ENCODE peak calls at places on chromosome 9, in four cellular contexts. C, S, K and B are unnamed samples.

GRCh38 chr9:137145731-137146526 is 7.0 kb downstream of the GRIN1 start:
- DNase-seq in C (no peak), S (no peak), K (no peak), B (no peak)

GRCh38 chr9:126947529-126947928 is 32.9 kb downstream of the RALGPS1 start:
- DNase-seq in C (no peak), S (no peak), K (peak; percentile 33), B (no peak)

GRCh38 chr9:83236029-83236696 is 173.2 kb upstream of the RASEF start:
- DNase-seq in C (no peak), S (no peak), K (no peak), B (no peak)

GRCh38 chr9:124590886-124591641 is 83.9 kb upstream of the NR5A1 start:
- DNase-seq in C (no peak), S (no peak), K (no peak), B (no peak)

GRCh38 chr9:38435526-38435925 is 11.3 kb upstream of the IGFBPL1 start:
- DNase-seq in C (no peak), S (no peak), K (no peak), B (no peak)

GRCh38 chr9:109022909-109023308 is 9.6 kb upstream of the CTNNAL1 start:
- DNase-seq in C (no peak), S (no peak), K (no peak), B (no peak)

GRCh38 chr9:84670106-84670800 is 724 bp downstream of the NTRK2 start:
- DNase-seq in C (peak; percentile 25), S (peak; percentile 58), K (no peak), B (peak; percentile 16)

GRCh38 chr9:113844466-113844865 is 31.6 kb upstream of the ZNF618 start:
- DNase-seq in C (no peak), S (no peak), K (no peak), B (no peak)

GRCh38 chr9:105132576-105132975 is 111.9 kb upstream of the SLC44A1 start:
- DNase-seq in C (no peak), S (no peak), K (no peak), B (no peak)

GRCh38 chr9:109108318-109108717 is 11.4 kb downstream of the TMEM245 start:
- DNase-seq in C (no peak), S (no peak), K (no peak), B (no peak)

GRCh38 chr9:74303945-74304344 is 193.2 kb upstream of the RORB start:
- DNase-seq in C (no peak), S (peak; percentile 43), K (no peak), B (no peak)

GRCh38 chr9:74304598-74304997 is 192.5 kb upstream of the RORB start:
- DNase-seq in C (no peak), S (no peak), K (no peak), B (no peak)

DNA sequence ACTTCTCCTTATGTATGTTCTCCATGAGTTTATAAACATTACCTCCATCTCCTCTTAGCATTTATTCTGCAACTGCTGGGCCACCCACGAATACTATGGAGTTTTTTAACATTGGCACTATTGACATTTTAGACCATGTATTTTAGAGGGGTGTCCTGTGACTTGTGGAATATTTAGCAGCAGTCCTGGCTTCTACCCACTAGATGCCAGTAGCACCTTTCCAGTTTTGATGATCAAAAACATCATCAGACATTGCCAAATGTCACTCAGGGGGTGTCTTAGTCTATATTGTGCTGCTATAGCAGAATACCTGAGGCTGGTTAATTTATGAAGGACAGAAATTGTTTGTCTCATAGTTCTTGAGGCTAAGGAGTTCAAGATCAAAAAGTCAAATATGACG is 187.5 kb upstream of the RORB start:
- DNase-seq in C (no peak), S (no peak), K (no peak), B (no peak)
- TF ChIP-seq CTCF in C (no peak), S (no peak), K (no peak), B (no peak)

GRCh38 chr9:37407468-37407867 is 15.0 kb upstream of the GRHPR start:
- DNase-seq in C (no peak), S (no peak), K (peak; percentile 28), B (no peak)
- TF ChIP-seq CTCF in C (no peak), S (no peak), K (peak; percentile 52), B (peak; percentile 32)

GRCh38 chr9:71752352-71752751 is 16.0 kb downstream of the CEMIP2 start:
- DNase-seq in C (no peak), S (no peak), K (no peak), B (no peak)
- TF ChIP-seq CTCF in C (no peak), S (no peak), K (no peak), B (no peak)

GRCh38 chr9:131228988-131229387 is 47.3 kb downstream of the FAM78A start:
- DNase-seq in C (no peak), S (no peak), K (no peak), B (no peak)

GRCh38 chr9:131228096-131228495 is 48.2 kb downstream of the FAM78A start:
- DNase-seq in C (no peak), S (no peak), K (no peak), B (no peak)

GRCh38 chr9:131226226-131226625 is 50.1 kb downstream of the FAM78A start:
- DNase-seq in C (no peak), S (no peak), K (no peak), B (no peak)

GRCh38 chr9:131222460-131222859 is 53.9 kb downstream of the FAM78A start:
- DNase-seq in C (no peak), S (no peak), K (no peak), B (no peak)

GRCh38 chr9:131227112-131228058 is 48.9 kb downstream of the FAM78A start:
- DNase-seq in C (no peak), S (no peak), K (no peak), B (no peak)
- TF ChIP-seq CTCF in C (no peak), S (no peak), K (no peak), B (no peak)

GRCh38 chr9:128913048-128913900 is 7.5 kb upstream of the PHYHD1 start:
- DNase-seq in C (no peak), S (no peak), K (no peak), B (no peak)

GRCh38 chr9:128916745-128917144 is 4.0 kb upstream of the PHYHD1 start:
- DNase-seq in C (no peak), S (no peak), K (no peak), B (no peak)

GRCh38 chr9:128916204-128916603 is 4.6 kb upstream of the PHYHD1 start:
- DNase-seq in C (no peak), S (no peak), K (no peak), B (no peak)

GRCh38 chr9:128912270-128912853 is 8.4 kb upstream of the PHYHD1 start:
- DNase-seq in C (no peak), S (no peak), K (peak; percentile 98), B (no peak)

DNA sequence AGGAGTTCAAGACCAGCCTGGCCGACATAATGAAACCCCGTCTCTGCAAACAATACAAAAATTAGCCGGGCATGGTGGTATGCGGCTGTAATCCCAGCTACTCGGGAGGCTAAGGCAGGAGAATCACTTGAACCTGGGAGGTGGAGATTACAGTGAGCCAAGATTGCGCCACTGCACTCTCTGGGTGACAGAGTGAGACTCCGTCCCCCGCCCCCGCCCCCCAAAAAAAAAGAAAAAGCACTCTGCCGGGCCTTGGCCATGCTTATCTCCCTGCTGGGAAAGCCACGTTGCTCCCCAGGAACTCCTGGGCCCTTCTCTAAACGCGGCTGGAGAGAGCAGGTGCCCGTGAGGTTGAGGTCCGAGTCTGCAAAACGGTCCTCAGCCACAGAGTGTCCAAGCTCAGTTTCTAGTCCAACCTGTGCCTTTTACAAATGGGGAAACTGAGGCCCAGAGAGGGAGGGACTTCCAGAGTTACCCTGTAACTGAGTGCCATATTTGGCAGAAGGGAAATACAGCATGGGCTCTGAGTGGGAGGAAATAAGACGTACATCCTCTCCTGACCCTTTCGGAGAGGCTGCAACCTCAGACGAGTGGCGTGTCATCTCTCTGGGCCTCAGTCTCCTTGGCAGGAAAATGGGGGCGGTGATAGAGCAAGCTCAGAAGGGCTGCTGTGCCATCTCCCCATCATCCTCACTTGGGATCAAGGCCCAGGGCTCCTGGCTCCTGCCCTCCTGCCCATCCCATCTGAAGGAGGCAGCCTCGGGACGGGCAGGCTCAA is 6.6 kb upstream of the PHYHD1 start:
- DNase-seq in C (no peak), S (no peak), K (no peak), B (no peak)
- TF ChIP-seq CTCF in C (no peak), S (no peak), K (no peak), B (no peak)

GRCh38 chr9:3479516-3480352 is 46.1 kb downstream of the RFX3 start:
- DNase-seq in C (no peak), S (no peak), K (no peak), B (no peak)
- TF ChIP-seq CTCF in C (no peak), S (no peak), K (no peak), B (no peak)

DNA sequence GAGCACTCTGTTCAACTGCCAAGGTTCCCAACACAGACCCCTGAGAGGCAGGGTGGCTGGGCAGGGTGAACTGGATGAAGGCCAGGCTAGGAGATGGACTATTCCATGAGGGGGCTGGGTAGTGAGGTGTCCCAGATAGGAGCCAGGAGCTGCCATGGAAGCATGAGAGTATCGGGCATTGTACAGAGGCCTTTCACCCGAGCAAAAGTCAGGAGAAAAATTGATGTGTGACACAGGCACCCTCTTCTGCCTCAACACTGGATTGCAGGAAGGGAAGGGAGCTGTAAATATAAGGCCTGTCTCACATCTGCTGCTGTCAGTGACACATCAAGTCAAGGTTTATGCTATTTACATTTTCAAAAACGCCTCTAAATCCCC is 74.6 kb downstream of the UBAP1 start:
- DNase-seq in C (no peak), S (no peak), K (no peak), B (no peak)
- TF ChIP-seq CTCF in C (no peak), S (no peak), K (no peak), B (no peak)

GRCh38 chr9:547309-547708 is 294.2 kb upstream of the DMRT1 start:
- DNase-seq in C (no peak), S (no peak), K (no peak), B (no peak)

GRCh38 chr9:545480-545879 is 296.0 kb upstream of the DMRT1 start:
- DNase-seq in C (no peak), S (no peak), K (no peak), B (no peak)

GRCh38 chr9:546797-547223 is 294.7 kb upstream of the DMRT1 start:
- DNase-seq in C (no peak), S (no peak), K (no peak), B (no peak)

GRCh38 chr9:546235-546634 is 295.3 kb upstream of the DMRT1 start:
- DNase-seq in C (no peak), S (no peak), K (no peak), B (no peak)

GRCh38 chr9:543478-543877 is 298.0 kb upstream of the DMRT1 start:
- DNase-seq in C (no peak), S (no peak), K (no peak), B (no peak)
- TF ChIP-seq CTCF in C (no peak), S (no peak), K (no peak), B (no peak)